ENCODE peak calls at places on chromosomes 1 and 21, in eight cellular contexts. I is GM13977, M is Calu3, D is A549, Q is heart left ventricle, E is nephron progenitor cell, K is tibial nerve, H is WERI-Rb-1. L is an unnamed sample.
A peak's percentile ranks its signal among the peaks of the same experiment; 100 is the strongest.

GRCh38 chr1:1624443-1625403 is 7.2 kb upstream of the MMP23B start:
- DNase-seq in E (no peak), I (no peak), Q (peak; percentile 91), D (no peak), M (no peak), K (no peak), H (no peak), L (no peak)

GRCh38 chr1:118984086-118984989 is 3.8 kb downstream of the TBX15 start:
- DNase-seq in Q (no peak), I (peak; percentile 23), K (no peak), M (no peak), D (no peak), E (peak; percentile 51), H (no peak), L (no peak)

GRCh38 chr1:97190326-97190725 is 468.7 kb downstream of the PTBP2 start:
- DNase-seq in Q (no peak), D (no peak), K (no peak), H (no peak), E (no peak), I (no peak), M (no peak), L (no peak)

GRCh38 chr21:45401916-45402900 is 2.8 kb upstream of the COL18A1 start:
- DNase-seq in Q (peak; percentile 30), E (no peak), I (no peak), D (no peak), M (no peak), H (no peak), K (no peak), L (no peak)

GRCh38 chr21:41442496-41443186 is 16.6 kb downstream of the MX1 start:
- DNase-seq in I (no peak), K (no peak), H (no peak), E (no peak), M (no peak), Q (no peak), D (no peak), L (no peak)

GRCh38 chr1:93525431-93525830 is 77.5 kb downstream of the FNBP1L start:
- DNase-seq in H (no peak), K (no peak), D (no peak), E (no peak), Q (no peak), M (no peak), I (no peak), L (no peak)

GRCh38 chr1:114299331-114300005 is 145.8 kb upstream of the SYT6 start:
- DNase-seq in D (no peak), H (no peak), K (no peak), Q (no peak), I (no peak), M (no peak), E (no peak), L (no peak)

GRCh38 chr1:173475564-173476196 is 1.5 kb upstream of the PRDX6 start:
- DNase-seq in M (no peak), K (no peak), H (no peak), I (no peak), D (no peak), E (no peak), Q (peak; percentile 28), L (no peak)

GRCh38 chr21:35528109-35529042 is 479.3 kb upstream of the RUNX1 start:
- DNase-seq in D (no peak), M (peak; percentile 4), I (peak; percentile 26), H (no peak), Q (peak; percentile 35), K (peak; percentile 9), E (peak; percentile 35), L (no peak)

GRCh38 chr1:180935326-180936109 is 22.8 kb downstream of the KIAA1614 start:
- DNase-seq in D (no peak), K (no peak), M (no peak), I (peak; percentile 80), H (no peak), Q (no peak), E (peak; percentile 38), L (no peak)

GRCh38 chr21:45102391-45102932 is 28.1 kb downstream of the ADARB1 start:
- DNase-seq in Q (no peak), D (peak; percentile 37), I (no peak), E (no peak), K (no peak), H (no peak), M (peak; percentile 45), L (peak; percentile 33)

GRCh38 chr1:115790846-115791245 is 22.3 kb upstream of the CASQ2 start:
- DNase-seq in I (no peak), Q (no peak), K (no peak), H (no peak), M (no peak), E (no peak), D (no peak), L (peak; percentile 33)

GRCh38 chr1:115791816-115792215 is 23.3 kb upstream of the CASQ2 start:
- DNase-seq in K (no peak), D (no peak), E (no peak), Q (no peak), H (no peak), I (no peak), M (no peak), L (peak; percentile 82)

GRCh38 chr1:115794976-115795375 is 26.5 kb upstream of the CASQ2 start:
- DNase-seq in Q (no peak), M (no peak), E (no peak), K (no peak), H (no peak), I (no peak), D (no peak), L (peak; percentile 16)

GRCh38 chr1:115790356-115790755 is 21.8 kb upstream of the CASQ2 start:
- DNase-seq in H (no peak), E (no peak), D (no peak), Q (no peak), K (no peak), M (no peak), I (no peak), L (no peak)

DNA sequence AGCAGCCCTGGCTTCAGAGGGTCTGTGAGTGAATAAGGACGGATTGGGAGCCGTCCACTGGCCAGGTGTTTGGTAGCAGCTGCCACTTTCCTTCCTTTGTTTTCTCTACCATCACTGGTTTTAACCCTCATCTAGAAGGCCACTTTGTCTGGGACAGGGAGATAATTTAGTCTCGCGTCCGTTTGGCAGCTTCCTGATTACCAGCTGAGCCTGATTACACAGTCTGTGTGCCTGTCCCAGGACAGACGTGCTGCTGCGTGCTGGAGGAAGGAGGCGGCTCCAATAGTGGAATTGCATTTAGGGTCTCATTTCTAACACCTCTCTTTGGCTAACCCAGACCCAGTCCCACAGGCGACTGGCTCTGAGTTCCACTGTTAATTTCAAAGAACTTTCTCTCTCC is 24.6 kb upstream of the CASQ2 start:
- DNase-seq in M (no peak), H (no peak), D (no peak), K (no peak), I (no peak), Q (no peak), E (no peak), L (no peak)
- TF ChIP-seq CTCF in M (no peak), H (no peak), D (no peak), K (no peak), I (no peak), Q (no peak), E (no peak), L (no peak)

GRCh38 chr1:160538985-160539651 is 16.1 kb upstream of the SLAMF6 start:
- DNase-seq in H (no peak), I (no peak), M (no peak), K (no peak), Q (no peak), D (no peak), E (no peak), L (no peak)

GRCh38 chr1:160537714-160538665 is 14.9 kb upstream of the SLAMF6 start:
- DNase-seq in K (no peak), H (no peak), D (no peak), M (no peak), E (no peak), I (no peak), Q (no peak), L (no peak)

GRCh38 chr1:160539896-160540858 is 17.1 kb upstream of the SLAMF6 start:
- DNase-seq in K (no peak), Q (no peak), M (no peak), I (peak; percentile 72), D (no peak), E (no peak), H (no peak), L (no peak)

GRCh38 chr1:160540859-160541233 is 17.8 kb upstream of the SLAMF6 start:
- DNase-seq in E (no peak), D (no peak), M (no peak), K (no peak), H (no peak), Q (no peak), I (no peak), L (no peak)

GRCh38 chr1:160534823-160535605 is 12.0 kb upstream of the SLAMF6 start:
- DNase-seq in H (no peak), E (no peak), D (no peak), Q (no peak), I (no peak), K (no peak), M (no peak), L (no peak)
- TF ChIP-seq CTCF in H (peak; percentile 55), E (no peak), D (no peak), Q (no peak), I (no peak), K (no peak), M (no peak), L (no peak)

DNA sequence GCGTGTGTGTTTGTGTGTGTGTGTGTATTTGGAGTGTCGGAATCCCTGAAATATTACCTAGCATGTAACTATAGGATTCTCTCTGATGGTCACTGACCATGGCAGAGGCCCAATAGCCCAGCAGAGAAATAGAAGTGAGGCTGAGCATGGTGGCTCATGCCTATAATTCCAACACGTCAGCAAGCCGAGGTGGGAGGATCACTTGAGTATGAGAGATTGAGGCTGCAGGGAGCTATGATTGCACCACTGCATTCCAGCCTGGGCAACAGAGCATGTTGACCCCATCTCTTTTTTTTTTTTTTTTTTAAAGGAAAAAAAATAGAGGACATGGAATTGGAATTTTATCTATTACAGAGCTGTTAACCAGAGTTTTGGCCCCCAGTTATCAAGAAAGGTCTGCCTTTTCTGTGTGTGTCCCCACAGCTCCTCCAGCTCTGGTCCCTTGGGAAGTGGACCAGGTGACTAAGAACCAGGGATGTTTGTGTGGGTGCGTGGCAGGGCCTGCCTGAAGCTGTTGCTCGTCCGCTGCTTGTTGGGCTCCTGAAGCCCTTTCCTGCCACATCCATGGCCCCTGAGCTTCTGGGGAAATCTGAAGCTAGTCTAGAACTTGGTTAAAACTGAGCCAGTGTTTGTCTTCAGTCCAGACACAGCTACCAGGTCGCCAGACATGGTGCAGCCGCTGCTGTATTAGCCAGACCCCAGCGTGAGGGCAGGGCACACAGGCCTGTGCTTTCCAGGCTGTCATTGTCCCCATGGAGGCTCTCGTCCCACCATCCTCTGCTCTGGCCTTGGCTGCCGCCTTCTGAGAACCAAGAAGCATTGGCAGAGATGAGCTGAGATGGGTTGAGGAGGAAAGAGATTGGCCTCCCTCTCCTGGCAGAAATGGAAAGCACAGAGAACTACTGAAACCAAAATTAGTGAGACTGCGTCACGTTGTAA is 25.5 kb downstream of the CAPN9 start:
- DNase-seq in D (peak; percentile 44), M (peak; percentile 62), E (no peak), Q (peak; percentile 58), K (peak; percentile 42), I (no peak), H (peak; percentile 51), L (peak; percentile 24)
- TF ChIP-seq CTCF in D (peak; percentile 45), M (peak; percentile 51), E (peak; percentile 25), Q (peak; percentile 71), K (peak; percentile 71), I (no peak), H (peak; percentile 69), L (peak; percentile 61)

DNA sequence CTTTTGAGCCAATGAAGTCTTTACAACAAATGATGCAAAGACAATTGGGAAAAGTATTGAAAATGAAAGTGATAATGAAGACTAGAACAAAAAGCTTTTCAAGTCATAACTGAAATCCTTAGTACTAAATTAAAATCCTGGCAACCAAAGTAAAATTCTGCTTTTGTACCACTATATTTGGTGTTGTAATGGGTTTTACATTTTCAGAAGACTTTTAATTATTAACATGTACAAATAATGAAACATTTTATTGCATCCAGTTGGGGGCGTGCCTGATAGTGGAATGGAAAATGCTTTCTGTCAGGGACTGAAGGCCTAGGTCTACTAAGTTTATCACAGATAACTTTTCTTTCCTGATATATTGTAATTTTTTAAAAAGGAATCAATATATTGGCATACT is 89.4 kb downstream of the SDCCAG8 start:
- DNase-seq in M (peak; percentile 45), H (peak; percentile 33), K (peak; percentile 18), Q (no peak), E (no peak), I (no peak), D (no peak), L (no peak)
- TF ChIP-seq CTCF in M (no peak), H (no peak), K (no peak), Q (peak; percentile 18), E (no peak), I (peak; percentile 37), D (peak; percentile 56), L (peak; percentile 16)

L was measured in PC-9.